ENCODE peak calls at places on chromosomes 3 and 15, in five cellular contexts. E is SK-N-SH, J is hepatocyte, W is HCT116, M is PC-3. A is an unnamed sample.
A peak's percentile ranks its signal among the peaks of the same experiment; 100 is the strongest.

GRCh38 chr15:88681610-88682221 is 42.9 kb downstream of the ISG20 start:
- DNase-seq in E (peak; percentile 51), J (peak; percentile 38), W (no peak), M (no peak), A (no peak)

GRCh38 chr3:134601539-134602439 is 49.0 kb downstream of the KY start:
- DNase-seq in E (peak; percentile 89), J (peak; percentile 90), W (no peak), M (no peak), A (no peak)

GRCh38 chr15:33968224-33968623 is at the start of gene CHRM5:
- DNase-seq in E (peak; percentile 35), J (no peak), W (no peak), M (no peak), A (no peak)

GRCh38 chr3:161273589-161274218 is 52.6 kb downstream of the NMD3 start:
- DNase-seq in E (peak; percentile 6), J (peak; percentile 72), W (peak; percentile 33), M (peak; percentile 81), A (peak; percentile 60)

GRCh38 chr3:72214065-72215048 is 429.4 kb upstream of the PROK2 start:
- DNase-seq in E (no peak), J (no peak), W (no peak), M (no peak), A (no peak)

GRCh38 chr15:55407631-55407948 is 569 bp downstream of the CCPG1 start:
- DNase-seq in E (no peak), J (no peak), W (no peak), M (no peak), A (no peak)

GRCh38 chr3:197306374-197307086 is 8.1 kb upstream of the DLG1 start:
- DNase-seq in E (no peak), J (peak; percentile 35), W (no peak), M (peak; percentile 75), A (no peak)

GRCh38 chr3:117606860-117607259 is 897.3 kb downstream of the TUSC7 start:
- DNase-seq in E (no peak), J (no peak), W (no peak), M (no peak), A (no peak)

GRCh38 chr3:32544894-32545293 is 25.8 kb downstream of the DYNC1LI1 start:
- DNase-seq in E (no peak), J (no peak), W (no peak), M (no peak), A (no peak)

GRCh38 chr15:51720201-51720995 is 17.1 kb downstream of the LYSMD2 start:
- DNase-seq in E (no peak), J (peak; percentile 43), W (no peak), M (no peak), A (no peak)

GRCh38 chr3:56207913-56208312 is 260.4 kb downstream of the ERC2 start:
- DNase-seq in E (no peak), J (no peak), W (no peak), M (no peak), A (no peak)

DNA sequence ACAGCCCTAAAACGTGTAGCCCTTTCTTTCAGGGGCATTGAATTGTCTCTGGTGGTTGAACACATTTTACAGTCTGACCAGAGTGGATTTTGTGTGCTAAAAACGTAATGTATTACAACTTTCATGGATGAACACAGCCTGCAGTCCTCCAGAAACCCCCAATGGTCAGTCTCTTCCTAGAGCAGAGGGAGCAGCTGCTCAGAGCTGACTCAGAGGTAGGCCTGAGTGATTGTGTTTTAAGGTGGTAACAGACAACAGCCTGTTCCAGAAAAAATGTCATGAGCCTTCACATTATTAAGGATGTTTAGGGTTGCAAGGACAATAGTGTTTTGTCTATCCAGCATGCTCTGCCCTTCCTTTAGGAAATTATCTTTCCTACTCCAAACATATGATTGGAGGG is 34.5 kb upstream of the CTNNB1 start:
- DNase-seq in E (no peak), J (no peak), W (no peak), M (no peak), A (no peak)
- H3K9me2 ChIP-seq in E (no peaks in the 10 kb centered on the region), J (no peaks in the 10 kb centered on the region), W (no peaks in the 10 kb centered on the region), M (no peaks in the 10 kb centered on the region), A (no peaks in the 10 kb centered on the region)

GRCh38 chr3:107431048-107431297 is 53.7 kb downstream of the CCDC54 start:
- DNase-seq in E (no peak), J (no peak), W (no peak), M (no peak), A (no peak)

GRCh38 chr3:107429330-107430181 is 52.3 kb downstream of the CCDC54 start:
- DNase-seq in E (peak; percentile 82), J (peak; percentile 90), W (peak; percentile 67), M (peak; percentile 90), A (peak; percentile 74)

GRCh38 chr3:107432013-107432515 is 54.8 kb downstream of the CCDC54 start:
- DNase-seq in E (peak; percentile 56), J (peak; percentile 43), W (no peak), M (peak; percentile 33), A (no peak)

GRCh38 chr3:107431298-107432012 is 54.2 kb downstream of the CCDC54 start:
- DNase-seq in E (peak; percentile 90), J (peak; percentile 79), W (no peak), M (peak; percentile 76), A (peak; percentile 43)

DNA sequence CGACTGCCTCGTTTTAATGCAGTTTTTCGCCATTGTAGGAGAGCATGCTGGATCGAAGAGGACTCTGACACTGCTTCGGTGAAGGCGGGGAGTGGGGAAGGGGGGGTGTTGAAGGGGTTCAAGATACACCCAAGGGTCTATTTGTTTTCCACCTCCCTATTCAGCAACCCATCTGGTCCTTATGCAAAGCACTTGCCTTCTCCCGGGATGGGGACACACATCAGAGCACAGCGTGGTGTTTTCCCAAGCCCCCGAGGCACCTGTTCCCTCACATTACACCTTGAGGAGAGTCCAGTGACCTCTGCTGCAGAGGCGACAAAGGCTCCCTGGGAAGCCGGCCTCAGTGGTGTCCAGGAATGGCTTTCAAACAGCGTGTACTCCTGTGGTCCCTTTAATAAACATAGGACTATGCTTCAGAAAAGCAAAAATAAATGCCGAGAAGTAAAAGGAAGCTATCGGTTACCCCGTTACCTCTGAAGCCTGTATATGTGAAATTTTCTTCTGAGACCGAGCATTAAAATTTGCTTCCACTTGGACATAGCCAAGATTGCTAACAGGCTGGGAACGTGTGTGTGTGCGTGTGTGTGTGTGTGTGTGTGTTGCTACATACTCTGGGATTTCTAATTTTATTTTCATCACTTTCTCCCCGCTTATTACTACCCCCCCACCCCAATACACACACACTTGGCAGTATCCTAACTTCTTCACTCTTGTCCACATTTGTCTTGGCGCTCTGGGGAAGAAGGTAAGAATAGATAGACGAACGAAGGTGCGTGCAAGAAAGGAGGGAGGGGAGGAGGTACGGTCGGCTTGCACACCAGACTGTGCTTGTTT is 53.2 kb downstream of the CCDC54 start:
- DNase-seq in E (peak; percentile 13), J (peak; percentile 13), W (no peak), M (no peak), A (no peak)
- TF ChIP-seq EZH2phosphoT487 in E (no peak), J (no peak), W (no peak), M (no peak), A (no peak)

GRCh38 chr3:41159581-41160189 is 39.6 kb upstream of the CTNNB1 start:
- DNase-seq in E (no peak), J (peak; percentile 63), W (peak; percentile 41), M (peak; percentile 91), A (no peak)

GRCh38 chr3:41162981-41163380 is 36.3 kb upstream of the CTNNB1 start:
- DNase-seq in E (no peak), J (no peak), W (no peak), M (no peak), A (no peak)

GRCh38 chr3:41163399-41163798 is 35.9 kb upstream of the CTNNB1 start:
- DNase-seq in E (no peak), J (peak; percentile 37), W (no peak), M (no peak), A (no peak)

GRCh38 chr3:41158947-41159346 is 40.4 kb upstream of the CTNNB1 start:
- DNase-seq in E (no peak), J (peak; percentile 68), W (no peak), M (peak; percentile 94), A (no peak)

DNA sequence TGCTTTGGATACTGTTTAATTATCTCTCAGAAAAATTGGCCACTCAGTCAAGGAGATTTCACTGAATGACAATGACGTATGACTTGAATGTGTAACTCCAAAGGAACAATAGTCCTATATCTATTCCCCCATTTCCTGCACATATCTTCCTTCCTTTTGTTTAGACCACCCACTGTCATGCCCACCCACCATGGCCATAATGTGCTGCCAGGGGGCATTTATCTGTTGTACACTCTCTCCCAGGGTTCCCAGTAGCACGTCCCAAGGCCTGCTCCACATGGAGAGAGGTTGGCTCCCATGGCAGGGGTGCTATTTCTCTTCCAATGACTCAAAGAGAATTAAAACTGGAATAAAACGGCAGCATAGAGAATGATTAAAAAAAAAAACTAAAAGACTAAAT is 36.8 kb upstream of the CTNNB1 start:
- DNase-seq in E (no peak), J (no peak), W (no peak), M (no peak), A (no peak)
- H3K9me2 ChIP-seq in E (no peaks in the 10 kb centered on the region), J (no peaks in the 10 kb centered on the region), W (no peaks in the 10 kb centered on the region), M (no peaks in the 10 kb centered on the region), A (no peaks in the 10 kb centered on the region)

GRCh38 chr3:190281308-190282051 is 40.8 kb downstream of the CLDN1 start:
- DNase-seq in E (no peak), J (no peak), W (no peak), M (no peak), A (no peak)
- TF ChIP-seq EZH2phosphoT487 in E (no peak), J (no peak), W (no peak), M (no peak), A (no peak)

DNA sequence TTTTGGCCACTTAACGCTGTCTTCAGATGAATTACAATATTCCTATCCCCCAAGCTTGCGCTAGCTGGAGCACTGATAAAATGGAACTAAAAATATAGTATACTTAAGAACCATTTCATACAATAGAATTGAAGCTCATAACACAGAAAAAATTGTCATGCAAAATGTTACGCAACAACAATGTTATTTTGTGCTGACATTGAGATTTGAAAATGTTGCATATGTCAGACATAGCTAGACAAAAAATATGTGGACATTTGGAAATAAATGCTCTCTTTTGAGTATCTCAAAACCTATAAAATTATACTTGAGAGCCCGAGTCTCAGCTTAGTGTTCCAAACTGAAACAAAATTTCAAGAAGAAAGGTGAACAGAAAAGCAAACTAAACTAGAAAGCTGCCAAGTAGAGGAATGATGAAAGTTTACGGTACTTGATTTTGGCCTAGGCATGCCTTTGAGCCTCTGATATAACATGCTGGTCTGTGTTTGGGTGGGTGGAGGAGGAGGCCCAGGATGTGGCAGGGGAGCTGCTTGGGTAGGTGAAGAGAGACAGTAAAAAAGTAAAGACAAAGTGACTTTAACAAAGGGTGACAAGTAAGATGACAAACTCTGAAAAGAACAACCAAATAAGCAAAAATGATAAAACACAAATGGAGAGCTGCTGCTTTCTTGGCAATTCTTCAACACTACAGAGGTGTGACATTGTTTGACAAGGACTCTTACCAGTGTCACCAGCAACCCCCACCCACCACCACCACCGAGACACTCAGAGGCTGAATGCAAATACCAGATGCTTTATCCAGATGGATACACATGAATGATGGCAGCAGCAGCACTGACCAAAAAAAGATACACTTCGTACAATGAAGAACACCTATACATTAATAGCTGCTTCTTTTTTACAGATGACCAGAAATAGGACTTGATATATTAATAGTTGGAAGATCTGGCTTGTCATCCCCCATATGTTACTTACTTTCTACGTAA is 129.3 kb upstream of the FEZF2 start:
- DNase-seq in E (no peak), J (no peak), W (no peak), M (no peak), A (peak; percentile 88)
- H3K9me2 ChIP-seq in E (no peaks in the 10 kb centered on the region), J (no peaks in the 10 kb centered on the region), W (no peaks in the 10 kb centered on the region), M (no peaks in the 10 kb centered on the region), A (no peaks in the 10 kb centered on the region)

DNA sequence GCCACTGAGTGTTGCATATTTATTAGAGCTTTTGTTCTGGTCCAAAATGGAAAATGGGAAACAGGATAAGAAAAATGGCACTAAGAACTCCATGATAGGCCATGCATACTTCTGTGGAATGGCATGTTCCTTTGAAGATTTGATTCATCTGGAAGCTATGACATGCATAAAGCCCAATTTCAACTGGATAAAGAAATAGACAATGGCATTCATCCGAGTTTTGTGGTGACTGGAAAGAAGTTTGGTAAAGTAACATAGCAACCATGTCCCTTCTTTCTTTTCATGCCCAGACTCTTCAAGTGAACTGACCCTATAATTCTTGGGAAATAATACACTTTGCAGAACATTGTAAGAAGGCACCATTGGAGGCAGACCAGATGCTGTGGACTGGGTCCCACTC is 368.4 kb upstream of the IL12A start:
- DNase-seq in E (no peak), J (no peak), W (no peak), M (no peak), A (no peak)
- TF ChIP-seq EZH2phosphoT487 in E (no peak), J (no peak), W (no peak), M (no peak), A (no peak)

A was measured in OCI-LY7.